ENCODE peak calls at places on chromosomes 6 and 20, in nine cellular contexts. One of them, this sample, is unnamed.

GRCh38 chr20:38479596-38479995 is 7.0 kb downstream of the RALGAPB start:
- DNase-seq in hippocampal formation: no peak
- DNase-seq in HCT116: no peak
- DNase-seq in GM04503: no peak
- DNase-seq in kidney tubule cell: no peak
- DNase-seq in pancreas: no peak
- DNase-seq in T follicular helper cell: no peak
- DNase-seq in Calu3: no peak
- DNase-seq in posterior cingulate gyrus: no peak
- DNase-seq in this sample: no peak

GRCh38 chr6:63565058-63565726 is 7.1 kb upstream of the LOC128125822 start:
- DNase-seq in hippocampal formation: no peak
- DNase-seq in HCT116: no peak
- DNase-seq in GM04503: no peak
- DNase-seq in kidney tubule cell: peak
- DNase-seq in pancreas: no peak
- DNase-seq in T follicular helper cell: no peak
- DNase-seq in Calu3: peak
- DNase-seq in posterior cingulate gyrus: no peak
- DNase-seq in this sample: peak

GRCh38 chr6:123415844-123416468 is 220.8 kb downstream of the TRDN start:
- DNase-seq in hippocampal formation: peak
- DNase-seq in HCT116: peak
- DNase-seq in GM04503: peak
- DNase-seq in kidney tubule cell: peak
- DNase-seq in pancreas: peak
- DNase-seq in T follicular helper cell: no peak
- DNase-seq in Calu3: peak
- DNase-seq in posterior cingulate gyrus: peak
- DNase-seq in this sample: peak

GRCh38 chr6:130178692-130179091 is 44.1 kb downstream of the SAMD3 start:
- DNase-seq in hippocampal formation: no peak
- DNase-seq in HCT116: peak
- DNase-seq in GM04503: peak
- DNase-seq in kidney tubule cell: peak
- DNase-seq in pancreas: no peak
- DNase-seq in T follicular helper cell: no peak
- DNase-seq in Calu3: peak
- DNase-seq in posterior cingulate gyrus: no peak
- DNase-seq in this sample: peak

GRCh38 chr20:16615199-16615598 is 42.0 kb upstream of the KIF16B start:
- DNase-seq in hippocampal formation: no peak
- DNase-seq in HCT116: no peak
- DNase-seq in GM04503: no peak
- DNase-seq in kidney tubule cell: no peak
- DNase-seq in pancreas: no peak
- DNase-seq in T follicular helper cell: no peak
- DNase-seq in Calu3: no peak
- DNase-seq in posterior cingulate gyrus: no peak
- DNase-seq in this sample: no peak

GRCh38 chr20:23928788-23929187 is 49.2 kb upstream of the CST5 start:
- DNase-seq in hippocampal formation: no peak
- DNase-seq in HCT116: no peak
- DNase-seq in GM04503: no peak
- DNase-seq in kidney tubule cell: no peak
- DNase-seq in pancreas: no peak
- DNase-seq in T follicular helper cell: peak
- DNase-seq in Calu3: no peak
- DNase-seq in posterior cingulate gyrus: no peak
- DNase-seq in this sample: no peak

GRCh38 chr6:11083491-11083890 is 10.1 kb upstream of the SMIM13 start:
- DNase-seq in hippocampal formation: no peak
- DNase-seq in HCT116: no peak
- DNase-seq in GM04503: no peak
- DNase-seq in kidney tubule cell: peak
- DNase-seq in pancreas: no peak
- DNase-seq in T follicular helper cell: no peak
- DNase-seq in Calu3: no peak
- DNase-seq in posterior cingulate gyrus: no peak
- DNase-seq in this sample: no peak

GRCh38 chr6:110633731-110634130 is 157.3 kb upstream of the SLC22A16 start:
- DNase-seq in hippocampal formation: no peak
- DNase-seq in HCT116: no peak
- DNase-seq in GM04503: no peak
- DNase-seq in kidney tubule cell: no peak
- DNase-seq in pancreas: no peak
- DNase-seq in T follicular helper cell: no peak
- DNase-seq in Calu3: no peak
- DNase-seq in posterior cingulate gyrus: no peak
- DNase-seq in this sample: no peak

GRCh38 chr6:27129095-27129815 is 118.2 kb upstream of the PRSS16 start:
- DNase-seq in hippocampal formation: no peak
- DNase-seq in HCT116: no peak
- DNase-seq in GM04503: no peak
- DNase-seq in kidney tubule cell: no peak
- DNase-seq in pancreas: no peak
- DNase-seq in T follicular helper cell: no peak
- DNase-seq in Calu3: no peak
- DNase-seq in posterior cingulate gyrus: no peak
- DNase-seq in this sample: no peak

GRCh38 chr20:17648782-17649730 is 33.0 kb downstream of the RRBP1 start:
- DNase-seq in hippocampal formation: no peak
- DNase-seq in HCT116: no peak
- DNase-seq in GM04503: no peak
- DNase-seq in kidney tubule cell: peak
- DNase-seq in pancreas: peak
- DNase-seq in T follicular helper cell: no peak
- DNase-seq in Calu3: peak
- DNase-seq in posterior cingulate gyrus: no peak
- DNase-seq in this sample: peak

GRCh38 chr6:168695701-168696100 is 254.7 kb downstream of the SMOC2 start:
- DNase-seq in hippocampal formation: no peak
- DNase-seq in HCT116: no peak
- DNase-seq in GM04503: no peak
- DNase-seq in kidney tubule cell: no peak
- DNase-seq in pancreas: no peak
- DNase-seq in T follicular helper cell: no peak
- DNase-seq in Calu3: no peak
- DNase-seq in posterior cingulate gyrus: no peak
- DNase-seq in this sample: peak

GRCh38 chr20:62725596-62726268 is 17.1 kb downstream of the NTSR1 start:
- DNase-seq in hippocampal formation: no peak
- DNase-seq in HCT116: no peak
- DNase-seq in GM04503: no peak
- DNase-seq in kidney tubule cell: no peak
- DNase-seq in pancreas: peak
- DNase-seq in T follicular helper cell: no peak
- DNase-seq in Calu3: no peak
- DNase-seq in posterior cingulate gyrus: no peak
- DNase-seq in this sample: no peak

GRCh38 chr6:27312146-27312949 is at the start of gene POM121L2:
- DNase-seq in hippocampal formation: no peak
- DNase-seq in HCT116: no peak
- DNase-seq in GM04503: no peak
- DNase-seq in kidney tubule cell: peak
- DNase-seq in pancreas: peak
- DNase-seq in T follicular helper cell: peak
- DNase-seq in Calu3: peak
- DNase-seq in posterior cingulate gyrus: peak
- DNase-seq in this sample: no peak

GRCh38 chr6:43296780-43297494 is 1.1 kb upstream of the SLC22A7 start:
- DNase-seq in hippocampal formation: no peak
- DNase-seq in HCT116: no peak
- DNase-seq in GM04503: no peak
- DNase-seq in kidney tubule cell: no peak
- DNase-seq in pancreas: no peak
- DNase-seq in T follicular helper cell: no peak
- DNase-seq in Calu3: no peak
- DNase-seq in posterior cingulate gyrus: no peak
- DNase-seq in this sample: no peak

GRCh38 chr6:37673436-37673835 is 24.2 kb downstream of the MDGA1 start:
- DNase-seq in hippocampal formation: peak
- DNase-seq in HCT116: no peak
- DNase-seq in GM04503: no peak
- DNase-seq in kidney tubule cell: no peak
- DNase-seq in pancreas: no peak
- DNase-seq in T follicular helper cell: no peak
- DNase-seq in Calu3: no peak
- DNase-seq in posterior cingulate gyrus: no peak
- DNase-seq in this sample: no peak

GRCh38 chr6:43436577-43437282 is 9.4 kb downstream of the ABCC10 start:
- DNase-seq in hippocampal formation: no peak
- DNase-seq in HCT116: no peak
- DNase-seq in GM04503: peak
- DNase-seq in kidney tubule cell: peak
- DNase-seq in pancreas: no peak
- DNase-seq in T follicular helper cell: no peak
- DNase-seq in Calu3: peak
- DNase-seq in posterior cingulate gyrus: no peak
- DNase-seq in this sample: peak

GRCh38 chr6:19603716-19604115 is 233.5 kb upstream of the ID4 start:
- DNase-seq in hippocampal formation: peak
- DNase-seq in HCT116: no peak
- DNase-seq in GM04503: no peak
- DNase-seq in kidney tubule cell: no peak
- DNase-seq in pancreas: no peak
- DNase-seq in T follicular helper cell: no peak
- DNase-seq in Calu3: no peak
- DNase-seq in posterior cingulate gyrus: no peak
- DNase-seq in this sample: no peak

GRCh38 chr20:4332466-4332865 is 317.1 kb upstream of the RNF24 start:
- DNase-seq in hippocampal formation: no peak
- DNase-seq in HCT116: no peak
- DNase-seq in GM04503: no peak
- DNase-seq in kidney tubule cell: no peak
- DNase-seq in pancreas: no peak
- DNase-seq in T follicular helper cell: no peak
- DNase-seq in Calu3: no peak
- DNase-seq in posterior cingulate gyrus: no peak
- DNase-seq in this sample: no peak

GRCh38 chr6:44701038-44701636 is 313.6 kb downstream of the CDC5L start:
- DNase-seq in hippocampal formation: no peak
- DNase-seq in HCT116: no peak
- DNase-seq in GM04503: no peak
- DNase-seq in kidney tubule cell: no peak
- DNase-seq in pancreas: no peak
- DNase-seq in T follicular helper cell: no peak
- DNase-seq in Calu3: no peak
- DNase-seq in posterior cingulate gyrus: no peak
- DNase-seq in this sample: no peak

GRCh38 chr20:61023612-61024011 is 228.4 kb upstream of the CDH4 start:
- DNase-seq in hippocampal formation: no peak
- DNase-seq in HCT116: no peak
- DNase-seq in GM04503: no peak
- DNase-seq in kidney tubule cell: no peak
- DNase-seq in pancreas: no peak
- DNase-seq in T follicular helper cell: no peak
- DNase-seq in Calu3: no peak
- DNase-seq in posterior cingulate gyrus: no peak
- DNase-seq in this sample: no peak

GRCh38 chr20:1324598-1325172 is 4.3 kb downstream of the SDCBP2 start:
- DNase-seq in hippocampal formation: no peak
- DNase-seq in HCT116: no peak
- DNase-seq in GM04503: no peak
- DNase-seq in kidney tubule cell: no peak
- DNase-seq in pancreas: no peak
- DNase-seq in T follicular helper cell: peak
- DNase-seq in Calu3: no peak
- DNase-seq in posterior cingulate gyrus: no peak
- DNase-seq in this sample: peak

GRCh38 chr20:20668639-20669038 is 43.8 kb downstream of the RALGAPA2 start:
- DNase-seq in hippocampal formation: peak
- DNase-seq in HCT116: no peak
- DNase-seq in GM04503: no peak
- DNase-seq in kidney tubule cell: no peak
- DNase-seq in pancreas: no peak
- DNase-seq in T follicular helper cell: no peak
- DNase-seq in Calu3: no peak
- DNase-seq in posterior cingulate gyrus: no peak
- DNase-seq in this sample: no peak

GRCh38 chr6:139194740-139195139 is 59.9 kb downstream of the HECA start:
- DNase-seq in hippocampal formation: no peak
- DNase-seq in HCT116: no peak
- DNase-seq in GM04503: no peak
- DNase-seq in kidney tubule cell: no peak
- DNase-seq in pancreas: no peak
- DNase-seq in T follicular helper cell: no peak
- DNase-seq in Calu3: no peak
- DNase-seq in posterior cingulate gyrus: no peak
- DNase-seq in this sample: no peak

GRCh38 chr20:23096073-23096472 is 9.9 kb upstream of the CD93 start:
- DNase-seq in hippocampal formation: no peak
- DNase-seq in HCT116: no peak
- DNase-seq in GM04503: no peak
- DNase-seq in kidney tubule cell: no peak
- DNase-seq in pancreas: no peak
- DNase-seq in T follicular helper cell: no peak
- DNase-seq in Calu3: no peak
- DNase-seq in posterior cingulate gyrus: no peak
- DNase-seq in this sample: no peak

GRCh38 chr20:64160118-64160517 is 4.1 kb upstream of the MYT1 start:
- DNase-seq in hippocampal formation: no peak
- DNase-seq in HCT116: no peak
- DNase-seq in GM04503: no peak
- DNase-seq in kidney tubule cell: no peak
- DNase-seq in pancreas: no peak
- DNase-seq in T follicular helper cell: no peak
- DNase-seq in Calu3: no peak
- DNase-seq in posterior cingulate gyrus: no peak
- DNase-seq in this sample: no peak

GRCh38 chr6:139699335-139699734 is 324.9 kb upstream of the CITED2 start:
- DNase-seq in hippocampal formation: no peak
- DNase-seq in HCT116: no peak
- DNase-seq in GM04503: peak
- DNase-seq in kidney tubule cell: peak
- DNase-seq in pancreas: no peak
- DNase-seq in T follicular helper cell: no peak
- DNase-seq in Calu3: no peak
- DNase-seq in posterior cingulate gyrus: no peak
- DNase-seq in this sample: no peak

GRCh38 chr6:15077006-15077405 is 168.9 kb upstream of the JARID2 start:
- DNase-seq in hippocampal formation: no peak
- DNase-seq in HCT116: no peak
- DNase-seq in GM04503: no peak
- DNase-seq in kidney tubule cell: peak
- DNase-seq in pancreas: no peak
- DNase-seq in T follicular helper cell: no peak
- DNase-seq in Calu3: no peak
- DNase-seq in posterior cingulate gyrus: no peak
- DNase-seq in this sample: no peak

GRCh38 chr6:447381-448165 is 56.0 kb downstream of the IRF4 start:
- DNase-seq in hippocampal formation: no peak
- DNase-seq in HCT116: no peak
- DNase-seq in GM04503: no peak
- DNase-seq in kidney tubule cell: no peak
- DNase-seq in pancreas: no peak
- DNase-seq in T follicular helper cell: no peak
- DNase-seq in Calu3: no peak
- DNase-seq in posterior cingulate gyrus: no peak
- DNase-seq in this sample: no peak

GRCh38 chr20:19950042-19950441 is 67.1 kb upstream of the NAA20 start:
- DNase-seq in hippocampal formation: no peak
- DNase-seq in HCT116: no peak
- DNase-seq in GM04503: no peak
- DNase-seq in kidney tubule cell: no peak
- DNase-seq in pancreas: no peak
- DNase-seq in T follicular helper cell: no peak
- DNase-seq in Calu3: no peak
- DNase-seq in posterior cingulate gyrus: no peak
- DNase-seq in this sample: no peak

GRCh38 chr20:47125553-47126373 is 230.7 kb downstream of the ZMYND8 start:
- DNase-seq in hippocampal formation: no peak
- DNase-seq in HCT116: no peak
- DNase-seq in GM04503: peak
- DNase-seq in kidney tubule cell: peak
- DNase-seq in pancreas: no peak
- DNase-seq in T follicular helper cell: no peak
- DNase-seq in Calu3: peak
- DNase-seq in posterior cingulate gyrus: no peak
- DNase-seq in this sample: no peak

This sample was measured in Caco-2.